ENCODE peak calls at places on chromosomes 2 and 18, in four cellular contexts. H, F, O and Y are unnamed samples.

GRCh38 chr2:234970467-234970866 is 18.6 kb downstream of the SH3BP4 start:
- DNase-seq in F (no peak), O (no peak), H (no peak), Y (peak; percentile 64)

GRCh38 chr2:153871231-153872221 is at the start of gene GALNT13:
- DNase-seq in F (no peak), H (no peak), O (peak; percentile 62), Y (no peak)

GRCh38 chr2:212984129-212984528 is 167.3 kb downstream of the IKZF2 start:
- DNase-seq in H (no peak), O (no peak), F (no peak), Y (no peak)

GRCh38 chr18:55517055-55517454 is 70.9 kb downstream of the TCF4 start:
- DNase-seq in H (no peak), O (no peak), F (no peak), Y (no peak)

GRCh38 chr2:105645031-105645940 is 99.4 kb upstream of the NCK2 start:
- DNase-seq in H (no peak), F (no peak), O (no peak), Y (no peak)

GRCh38 chr2:218002792-218003191 is at the start of gene TNS1:
- DNase-seq in H (no peak), F (no peak), O (no peak), Y (peak; percentile 69)

GRCh38 chr18:23716516-23716915 is 27.3 kb downstream of the LAMA3 start:
- DNase-seq in O (no peak), F (peak; percentile 25), H (peak; percentile 88), Y (peak; percentile 82)

GRCh38 chr2:19504400-19505198 is 146.2 kb upstream of the OSR1 start:
- DNase-seq in H (no peak), F (no peak), O (no peak), Y (no peak)

GRCh38 chr2:102619414-102620319 is at the start of gene SLC9A2:
- DNase-seq in F (no peak), H (no peak), O (no peak), Y (no peak)

GRCh38 chr2:102622646-102623045 is 3.3 kb downstream of the SLC9A2 start:
- DNase-seq in O (no peak), H (no peak), F (no peak), Y (no peak)

GRCh38 chr2:102618452-102619413 is 620 bp upstream of the SLC9A2 start:
- DNase-seq in O (peak; percentile 43), F (no peak), H (no peak), Y (peak; percentile 13)

GRCh38 chr2:102621630-102622029 is 2.3 kb downstream of the SLC9A2 start:
- DNase-seq in F (no peak), O (no peak), H (no peak), Y (no peak)

DNA sequence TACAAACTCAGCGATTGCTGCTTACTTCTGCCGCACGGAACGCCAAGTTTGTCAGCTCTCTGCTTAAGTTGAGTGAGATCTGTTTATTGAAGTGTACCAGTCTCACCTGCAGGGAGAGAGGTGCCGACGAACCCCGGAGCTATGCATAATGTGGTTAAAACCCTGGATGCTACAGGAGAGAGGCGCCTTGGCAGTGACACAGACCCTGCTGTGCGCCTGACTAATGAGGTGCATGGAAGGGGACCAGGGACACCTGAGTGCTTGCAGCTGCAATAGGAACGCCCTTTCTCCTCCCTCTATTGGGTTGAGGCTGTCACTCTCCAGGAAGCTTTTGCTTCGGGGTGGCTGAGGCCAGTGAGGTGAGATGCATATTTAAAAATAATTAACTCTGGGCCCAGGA is 1.0 kb downstream of the SLC9A2 start:
- DNase-seq in O (no peak), H (no peak), F (no peak), Y (no peak)
- H3K4me3 ChIP-seq in O (no peak overlapping the region), H (no peak overlapping the region), F (no peak overlapping the region), Y (no peak overlapping the region)

DNA sequence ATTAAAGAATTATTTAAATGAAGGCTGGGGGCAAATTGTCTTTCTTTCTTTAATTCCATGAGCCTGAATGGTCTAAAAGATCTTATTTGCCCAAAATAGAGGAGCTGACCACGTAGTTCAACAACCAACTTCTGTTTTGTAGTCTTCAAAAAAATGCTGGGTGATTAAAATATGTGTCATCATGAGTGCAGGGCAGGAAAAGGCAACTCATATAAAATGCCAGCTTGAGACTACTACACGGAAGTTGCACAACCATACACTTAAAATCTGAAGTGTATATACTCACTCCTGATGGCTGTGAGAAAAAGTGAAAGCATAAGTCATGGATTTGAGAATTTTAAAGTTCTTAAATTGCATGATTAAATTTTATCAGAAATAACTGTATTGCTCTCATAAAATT is 210.9 kb downstream of the DYM start:
- DNase-seq in H (peak; percentile 67), F (no peak), O (no peak), Y (peak; percentile 92)
- TF ChIP-seq CTCF in H (no peak), F (no peak), O (no peak), Y (no peak)

GRCh38 chr2:62568983-62569837 is 63.2 kb upstream of the TMEM17 start:
- DNase-seq in F (no peak), O (no peak), H (no peak), Y (peak; percentile 34)

GRCh38 chr2:62569907-62570793 is 64.2 kb upstream of the TMEM17 start:
- DNase-seq in H (no peak), O (no peak), F (no peak), Y (no peak)

GRCh38 chr2:62565309-62565908 is 59.4 kb upstream of the TMEM17 start:
- DNase-seq in H (no peak), O (no peak), F (no peak), Y (no peak)

GRCh38 chr2:62566847-62567246 is 60.9 kb upstream of the TMEM17 start:
- DNase-seq in O (no peak), F (no peak), H (no peak), Y (no peak)

DNA sequence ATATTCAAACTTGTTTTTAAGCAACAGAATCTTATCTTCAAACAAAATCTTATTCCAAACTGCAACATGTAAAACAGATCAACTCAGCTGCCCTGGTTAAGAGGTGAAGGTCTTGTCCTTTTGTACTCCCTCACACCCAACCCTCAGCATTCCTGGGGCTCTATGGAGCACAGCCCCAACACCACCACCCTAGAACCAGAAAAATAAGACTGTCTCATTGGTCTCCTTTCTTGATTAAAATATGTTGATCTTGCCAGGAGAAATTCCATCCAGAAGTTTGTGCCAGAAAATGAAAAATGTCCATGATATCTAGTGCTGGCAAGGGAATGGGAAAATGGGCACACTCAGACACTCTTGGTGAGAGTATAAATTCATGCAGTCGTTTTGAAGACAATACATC is 62.1 kb upstream of the TMEM17 start:
- DNase-seq in O (no peak), H (no peak), F (no peak), Y (no peak)
- H3K4me3 ChIP-seq in O (no peak overlapping the region), H (no peak overlapping the region), F (no peak overlapping the region), Y (no peak overlapping the region)

GRCh38 chr2:236562434-236562833 is 7.2 kb upstream of the ACKR3 start:
- DNase-seq in H (no peak), F (no peak), O (no peak), Y (peak; percentile 22)
- TF ChIP-seq CTCF in H (peak; percentile 68), F (no peak), O (peak; percentile 37), Y (peak; percentile 30)

GRCh38 chr18:5237083-5237722 is 40.1 kb upstream of the AKAIN1 start:
- DNase-seq in F (no peak), O (no peak), H (no peak), Y (peak; percentile 11)
- H3K4me3 ChIP-seq in F (peak overlapping the region; percentile 79), O (peak overlapping the region; percentile 63), H (peak overlapping the region; percentile 84), Y (peak overlapping the region; percentile 77)